ENCODE peak calls at places on chromosomes 11 and 22, in four cellular contexts. E is neural crest cell, Q is endothelial cell, Z is bronchial epithelial cell. R is an unnamed sample.

GRCh38 chr11:129508163-129508562 is 132.5 kb downstream of the BARX2 start:
- DNase-seq in E (no peak), Q (no peak), Z (no peak), R (no peak)

GRCh38 chr11:11635456-11635855 is 13.7 kb upstream of the GALNT18 start:
- DNase-seq in E (no peak), Q (no peak), Z (no peak), R (no peak)

GRCh38 chr11:114988644-114989043 is 310.3 kb downstream of the NXPE2 start:
- DNase-seq in E (no peak), Q (no peak), Z (no peak), R (no peak)

GRCh38 chr11:3219281-3219892 is 774 bp upstream of the MRGPRG start:
- DNase-seq in E (no peak), Q (no peak), Z (no peak), R (no peak)

GRCh38 chr11:119179983-119180382 is 5.3 kb upstream of the NHERF4 start:
- DNase-seq in E (no peak), Q (no peak), Z (no peak), R (no peak)

GRCh38 chr11:113977071-113977490 is 2.2 kb downstream of the HTR3A start:
- DNase-seq in E (no peak), Q (no peak), Z (no peak), R (no peak)

GRCh38 chr11:9428706-9429105 is 32.1 kb upstream of the ZNF143 start:
- DNase-seq in E (no peak), Q (no peak), Z (no peak), R (no peak)

GRCh38 chr11:9639099-9639498 is 24.8 kb upstream of the SWAP70 start:
- DNase-seq in E (no peak), Q (no peak), Z (no peak), R (no peak)

GRCh38 chr11:63671322-63672155 is at the start of gene ATL3:
- DNase-seq in E (peak), Q (peak), Z (peak), R (peak)

GRCh38 chr11:63672934-63673539 is 1.9 kb upstream of the ATL3 start:
- DNase-seq in E (no peak), Q (no peak), Z (no peak), R (no peak)

GRCh38 chr11:63670738-63671321 is 346 bp downstream of the ATL3 start:
- DNase-seq in E (no peak), Q (peak), Z (no peak), R (peak)

GRCh38 chr11:63673579-63673978 is 2.4 kb upstream of the ATL3 start:
- DNase-seq in E (no peak), Q (no peak), Z (no peak), R (no peak)

GRCh38 chr11:63672156-63672463 is 934 bp upstream of the ATL3 start:
- DNase-seq in E (no peak), Q (no peak), Z (no peak), R (no peak)
- TF ChIP-seq CTCF in E (no peak), Q (no peak), Z (no peak), R (no peak)

GRCh38 chr22:41931701-41932269 is 5.2 kb upstream of the TNFRSF13C start:
- DNase-seq in E (no peak), Q (no peak), Z (no peak), R (no peak)
- TF ChIP-seq CTCF in E (no peak), Q (no peak), Z (no peak), R (no peak)

GRCh38 chr11:32870676-32871075 is 21.9 kb upstream of the QSER1 start:
- DNase-seq in E (no peak), Q (peak), Z (no peak), R (peak)
- TF ChIP-seq CTCF in E (peak), Q (peak), Z (no peak), R (no peak)

DNA sequence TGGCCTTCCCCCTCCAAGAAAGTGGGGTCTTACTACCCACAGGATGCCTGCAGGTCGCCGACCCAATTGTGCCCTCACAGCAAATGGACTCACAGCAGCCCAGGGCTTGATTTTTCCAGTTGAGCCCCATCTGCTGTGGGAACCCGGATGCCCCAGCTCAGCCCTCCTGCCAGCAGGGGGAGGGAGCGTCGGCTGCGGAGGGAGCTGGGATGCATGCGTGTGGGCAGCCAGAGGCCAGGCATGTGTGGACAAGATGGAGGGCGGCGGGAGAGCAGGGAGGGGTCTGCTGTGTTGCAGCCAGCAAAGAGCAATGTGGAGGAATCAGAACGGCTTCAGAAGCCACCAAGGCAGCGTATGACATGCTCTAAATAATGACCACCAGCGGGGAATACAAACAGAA is 41.0 kb upstream of the EIF3D start:
- DNase-seq in E (peak), Q (peak), Z (peak), R (peak)
- TF ChIP-seq CTCF in E (peak), Q (peak), Z (peak), R (peak)

GRCh38 chr11:63536669-63537292 is at the start of gene PLAAT4:
- DNase-seq in E (no peak), Q (no peak), Z (no peak), R (no peak)

GRCh38 chr11:63534895-63535461 is 1.6 kb upstream of the PLAAT4 start:
- DNase-seq in E (no peak), Q (no peak), Z (no peak), R (no peak)

GRCh38 chr11:63535734-63536133 is 874 bp upstream of the PLAAT4 start:
- DNase-seq in E (no peak), Q (no peak), Z (no peak), R (no peak)

GRCh38 chr11:63534076-63534475 is 2.5 kb upstream of the PLAAT4 start:
- DNase-seq in E (no peak), Q (no peak), Z (no peak), R (no peak)

GRCh38 chr11:63537293-63538101 is 889 bp downstream of the PLAAT4 start:
- DNase-seq in E (no peak), Q (no peak), Z (no peak), R (no peak)
- TF ChIP-seq CTCF in E (no peak), Q (no peak), Z (no peak), R (no peak)

GRCh38 chr11:72334651-72335050 is 90.7 kb upstream of the PHOX2A start:
- DNase-seq in E (no peak), Q (no peak), Z (no peak), R (no peak)

GRCh38 chr11:72336163-72336562 is 92.2 kb upstream of the PHOX2A start:
- DNase-seq in E (no peak), Q (no peak), Z (no peak), R (no peak)

GRCh38 chr11:72330131-72330727 is 86.3 kb upstream of the PHOX2A start:
- DNase-seq in E (no peak), Q (no peak), Z (no peak), R (no peak)

GRCh38 chr11:72331761-72332160 is 87.8 kb upstream of the PHOX2A start:
- DNase-seq in E (no peak), Q (no peak), Z (no peak), R (no peak)

DNA sequence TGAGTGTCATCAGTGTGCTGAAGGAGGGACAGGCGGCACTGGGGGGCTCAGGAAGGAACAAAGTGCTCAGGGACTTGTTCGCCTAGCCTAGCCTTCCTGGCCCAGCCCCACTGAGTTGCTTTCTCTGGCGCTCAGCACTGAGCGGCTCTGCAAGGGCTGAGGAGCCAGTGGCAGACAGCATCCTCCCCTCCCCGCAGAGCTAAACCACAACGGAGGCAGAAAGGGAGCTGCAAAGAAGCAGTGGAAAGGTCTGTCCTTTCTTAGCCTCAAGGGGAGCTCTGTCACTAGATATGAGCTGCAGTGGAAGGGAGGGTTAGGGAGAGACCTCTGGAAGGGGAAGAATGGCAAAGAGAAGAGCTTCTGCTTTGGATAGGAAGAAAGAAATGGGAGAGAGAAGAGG is 89.7 kb upstream of the PHOX2A start:
- DNase-seq in E (no peak), Q (peak), Z (no peak), R (peak)
- TF ChIP-seq CTCF in E (peak), Q (no peak), Z (no peak), R (no peak)

R was measured in glutamatergic neuron.